ENCODE peak calls at places on chromosomes 5 and 9, in six cellular contexts. One of them, this sample, is unnamed.
A peak's percentile ranks its signal among the peaks of the same experiment; 100 is the strongest.

GRCh38 chr9:135877776-135878527 is 29.4 kb downstream of the CAMSAP1 start:
- DNase-seq in CD8-positive, alpha-beta T cell: no peak
- DNase-seq in RWPE2: no peak
- DNase-seq in transverse colon: no peak
- DNase-seq in left ventricle myocardium inferior: no peak
- DNase-seq in suprapubic skin: no peak
- DNase-seq in this sample: no peak

GRCh38 chr5:64767959-64768357 is 533 bp downstream of the SREK1IP1 start:
- DNase-seq in transverse colon: peak; percentile 15
- DNase-seq in RWPE2: no peak
- DNase-seq in CD8-positive, alpha-beta T cell: peak; percentile 11
- DNase-seq in left ventricle myocardium inferior: no peak
- DNase-seq in suprapubic skin: no peak
- DNase-seq in this sample: no peak

GRCh38 chr5:108521841-108522506 is 140.1 kb upstream of the FBXL17 start:
- DNase-seq in RWPE2: no peak
- DNase-seq in transverse colon: no peak
- DNase-seq in CD8-positive, alpha-beta T cell: no peak
- DNase-seq in suprapubic skin: no peak
- DNase-seq in left ventricle myocardium inferior: no peak
- DNase-seq in this sample: no peak

GRCh38 chr5:147479949-147480348 is 29.9 kb downstream of the DPYSL3 start:
- DNase-seq in left ventricle myocardium inferior: no peak
- DNase-seq in RWPE2: no peak
- DNase-seq in transverse colon: no peak
- DNase-seq in suprapubic skin: no peak
- DNase-seq in CD8-positive, alpha-beta T cell: no peak
- DNase-seq in this sample: no peak

GRCh38 chr5:122778157-122778556 is 3.3 kb downstream of the SNX2 start:
- DNase-seq in transverse colon: no peak
- DNase-seq in suprapubic skin: no peak
- DNase-seq in left ventricle myocardium inferior: no peak
- DNase-seq in RWPE2: no peak
- DNase-seq in CD8-positive, alpha-beta T cell: no peak
- DNase-seq in this sample: no peak

GRCh38 chr5:98248949-98249348 is 524.5 kb upstream of the RGMB start:
- DNase-seq in RWPE2: no peak
- DNase-seq in CD8-positive, alpha-beta T cell: no peak
- DNase-seq in suprapubic skin: no peak
- DNase-seq in transverse colon: no peak
- DNase-seq in left ventricle myocardium inferior: no peak
- DNase-seq in this sample: no peak

GRCh38 chr5:59592101-59592500 is 301.4 kb downstream of the PDE4D start:
- DNase-seq in suprapubic skin: no peak
- DNase-seq in transverse colon: no peak
- DNase-seq in RWPE2: no peak
- DNase-seq in CD8-positive, alpha-beta T cell: no peak
- DNase-seq in left ventricle myocardium inferior: no peak
- DNase-seq in this sample: no peak

GRCh38 chr9:97759611-97760288 is 62.6 kb upstream of the XPA start:
- DNase-seq in CD8-positive, alpha-beta T cell: no peak
- DNase-seq in RWPE2: no peak
- DNase-seq in left ventricle myocardium inferior: no peak
- DNase-seq in transverse colon: no peak
- DNase-seq in suprapubic skin: no peak
- DNase-seq in this sample: no peak

GRCh38 chr5:169777112-169777511 is 140.0 kb downstream of the DOCK2 start:
- DNase-seq in suprapubic skin: no peak
- DNase-seq in left ventricle myocardium inferior: no peak
- DNase-seq in CD8-positive, alpha-beta T cell: no peak
- DNase-seq in RWPE2: no peak
- DNase-seq in transverse colon: no peak
- DNase-seq in this sample: no peak

GRCh38 chr5:91219141-91219802 is 163.8 kb downstream of the ARRDC3 start:
- DNase-seq in CD8-positive, alpha-beta T cell: no peak
- DNase-seq in RWPE2: peak; percentile 89
- DNase-seq in transverse colon: peak; percentile 27
- DNase-seq in suprapubic skin: no peak
- DNase-seq in left ventricle myocardium inferior: no peak
- DNase-seq in this sample: no peak

GRCh38 chr9:98326402-98327248 is 71.2 kb upstream of the TBC1D2 start:
- DNase-seq in transverse colon: no peak
- DNase-seq in suprapubic skin: no peak
- DNase-seq in RWPE2: no peak
- DNase-seq in CD8-positive, alpha-beta T cell: no peak
- DNase-seq in left ventricle myocardium inferior: no peak
- DNase-seq in this sample: no peak

GRCh38 chr9:78902051-78902450 is 605.1 kb downstream of the PSAT1 start:
- DNase-seq in RWPE2: no peak
- DNase-seq in transverse colon: no peak
- DNase-seq in left ventricle myocardium inferior: no peak
- DNase-seq in CD8-positive, alpha-beta T cell: no peak
- DNase-seq in suprapubic skin: no peak
- DNase-seq in this sample: no peak

GRCh38 chr5:142242272-142242671 is 82.5 kb downstream of the SPRY4 start:
- DNase-seq in left ventricle myocardium inferior: no peak
- DNase-seq in RWPE2: no peak
- DNase-seq in suprapubic skin: no peak
- DNase-seq in transverse colon: no peak
- DNase-seq in CD8-positive, alpha-beta T cell: no peak
- DNase-seq in this sample: no peak

GRCh38 chr5:83636141-83636540 is 84.5 kb downstream of the HAPLN1 start:
- DNase-seq in CD8-positive, alpha-beta T cell: no peak
- DNase-seq in suprapubic skin: no peak
- DNase-seq in left ventricle myocardium inferior: no peak
- DNase-seq in RWPE2: no peak
- DNase-seq in transverse colon: no peak
- DNase-seq in this sample: no peak

GRCh38 chr5:7415948-7416535 is 20.1 kb downstream of the ADCY2 start:
- DNase-seq in RWPE2: no peak
- DNase-seq in suprapubic skin: no peak
- DNase-seq in left ventricle myocardium inferior: no peak
- DNase-seq in transverse colon: no peak
- DNase-seq in CD8-positive, alpha-beta T cell: no peak
- DNase-seq in this sample: no peak

GRCh38 chr5:141182248-141182647 is at the start of gene PCDHB16:
- DNase-seq in CD8-positive, alpha-beta T cell: no peak
- DNase-seq in suprapubic skin: no peak
- DNase-seq in left ventricle myocardium inferior: no peak
- DNase-seq in transverse colon: no peak
- DNase-seq in RWPE2: no peak
- DNase-seq in this sample: no peak

GRCh38 chr5:75965292-75965691 is 117.9 kb upstream of the SV2C start:
- DNase-seq in RWPE2: no peak
- DNase-seq in CD8-positive, alpha-beta T cell: no peak
- DNase-seq in transverse colon: no peak
- DNase-seq in left ventricle myocardium inferior: no peak
- DNase-seq in suprapubic skin: no peak
- DNase-seq in this sample: no peak

GRCh38 chr9:114409103-114409780 is 21.5 kb upstream of the AKNA start:
- DNase-seq in left ventricle myocardium inferior: no peak
- DNase-seq in transverse colon: no peak
- DNase-seq in suprapubic skin: no peak
- DNase-seq in RWPE2: no peak
- DNase-seq in CD8-positive, alpha-beta T cell: no peak
- DNase-seq in this sample: no peak

GRCh38 chr5:88734191-88734640 is 148.8 kb downstream of the MEF2C start:
- DNase-seq in suprapubic skin: no peak
- DNase-seq in transverse colon: peak; percentile 36
- DNase-seq in CD8-positive, alpha-beta T cell: no peak
- DNase-seq in left ventricle myocardium inferior: no peak
- DNase-seq in RWPE2: no peak
- DNase-seq in this sample: peak; percentile 65

GRCh38 chr9:65459756-65460320 is 174.8 kb upstream of the FOXD4L5 start:
- DNase-seq in RWPE2: no peak
- DNase-seq in suprapubic skin: no peak
- DNase-seq in transverse colon: no peak
- DNase-seq in left ventricle myocardium inferior: no peak
- DNase-seq in CD8-positive, alpha-beta T cell: no peak
- DNase-seq in this sample: no peak

GRCh38 chr9:76330034-76330433 is 64.2 kb downstream of the RFK start:
- DNase-seq in transverse colon: no peak
- DNase-seq in CD8-positive, alpha-beta T cell: no peak
- DNase-seq in left ventricle myocardium inferior: no peak
- DNase-seq in suprapubic skin: no peak
- DNase-seq in RWPE2: no peak
- DNase-seq in this sample: no peak

GRCh38 chr5:13814293-13814692 is 130.2 kb downstream of the DNAH5 start:
- DNase-seq in CD8-positive, alpha-beta T cell: no peak
- DNase-seq in RWPE2: no peak
- DNase-seq in left ventricle myocardium inferior: no peak
- DNase-seq in suprapubic skin: no peak
- DNase-seq in transverse colon: no peak
- DNase-seq in this sample: no peak

GRCh38 chr5:136191304-136192014 is 1.5 kb downstream of the SMIM32 start:
- DNase-seq in CD8-positive, alpha-beta T cell: no peak
- DNase-seq in transverse colon: peak; percentile 54
- DNase-seq in suprapubic skin: no peak
- DNase-seq in RWPE2: no peak
- DNase-seq in left ventricle myocardium inferior: no peak
- DNase-seq in this sample: no peak

GRCh38 chr5:52804359-52804758 is 16.6 kb downstream of the ITGA1 start:
- DNase-seq in left ventricle myocardium inferior: no peak
- DNase-seq in CD8-positive, alpha-beta T cell: no peak
- DNase-seq in transverse colon: no peak
- DNase-seq in RWPE2: no peak
- DNase-seq in suprapubic skin: no peak
- DNase-seq in this sample: no peak

GRCh38 chr9:93471135-93471534 is 17.8 kb upstream of the FAM120AOS start:
- DNase-seq in CD8-positive, alpha-beta T cell: no peak
- DNase-seq in transverse colon: no peak
- DNase-seq in RWPE2: no peak
- DNase-seq in suprapubic skin: no peak
- DNase-seq in left ventricle myocardium inferior: no peak
- DNase-seq in this sample: no peak

GRCh38 chr5:143342607-143343006 is 60.9 kb downstream of the NR3C1 start:
- DNase-seq in suprapubic skin: no peak
- DNase-seq in left ventricle myocardium inferior: no peak
- DNase-seq in CD8-positive, alpha-beta T cell: no peak
- DNase-seq in RWPE2: no peak
- DNase-seq in transverse colon: no peak
- DNase-seq in this sample: no peak
- H3K4me1 ChIP-seq in suprapubic skin: peaks cover 29% of the 10 kb centered on the region
- H3K4me1 ChIP-seq in left ventricle myocardium inferior: peaks cover 97% of the 10 kb centered on the region
- H3K4me1 ChIP-seq in CD8-positive, alpha-beta T cell: peaks cover 8% of the 10 kb centered on the region
- H3K4me1 ChIP-seq in RWPE2: peaks cover 29% of the 10 kb centered on the region
- H3K4me1 ChIP-seq in transverse colon: peaks cover 7% of the 10 kb centered on the region
- H3K4me1 ChIP-seq in this sample: no peaks in the 10 kb centered on the region

GRCh38 chr9:125648294-125648693 is 58.7 kb downstream of the MAPKAP1 start:
- DNase-seq in RWPE2: no peak
- DNase-seq in suprapubic skin: no peak
- DNase-seq in transverse colon: no peak
- DNase-seq in left ventricle myocardium inferior: no peak
- DNase-seq in CD8-positive, alpha-beta T cell: no peak
- DNase-seq in this sample: no peak

GRCh38 chr9:125649315-125649714 is 57.7 kb downstream of the MAPKAP1 start:
- DNase-seq in RWPE2: peak; percentile 73
- DNase-seq in transverse colon: no peak
- DNase-seq in left ventricle myocardium inferior: no peak
- DNase-seq in suprapubic skin: no peak
- DNase-seq in CD8-positive, alpha-beta T cell: no peak
- DNase-seq in this sample: peak; percentile 26

GRCh38 chr9:125649826-125650225 is 57.2 kb downstream of the MAPKAP1 start:
- DNase-seq in RWPE2: no peak
- DNase-seq in transverse colon: no peak
- DNase-seq in left ventricle myocardium inferior: no peak
- DNase-seq in CD8-positive, alpha-beta T cell: no peak
- DNase-seq in suprapubic skin: no peak
- DNase-seq in this sample: no peak

GRCh38 chr9:125651907-125652306 is 55.1 kb downstream of the MAPKAP1 start:
- DNase-seq in transverse colon: no peak
- DNase-seq in left ventricle myocardium inferior: no peak
- DNase-seq in suprapubic skin: no peak
- DNase-seq in CD8-positive, alpha-beta T cell: no peak
- DNase-seq in RWPE2: no peak
- DNase-seq in this sample: no peak

DNA sequence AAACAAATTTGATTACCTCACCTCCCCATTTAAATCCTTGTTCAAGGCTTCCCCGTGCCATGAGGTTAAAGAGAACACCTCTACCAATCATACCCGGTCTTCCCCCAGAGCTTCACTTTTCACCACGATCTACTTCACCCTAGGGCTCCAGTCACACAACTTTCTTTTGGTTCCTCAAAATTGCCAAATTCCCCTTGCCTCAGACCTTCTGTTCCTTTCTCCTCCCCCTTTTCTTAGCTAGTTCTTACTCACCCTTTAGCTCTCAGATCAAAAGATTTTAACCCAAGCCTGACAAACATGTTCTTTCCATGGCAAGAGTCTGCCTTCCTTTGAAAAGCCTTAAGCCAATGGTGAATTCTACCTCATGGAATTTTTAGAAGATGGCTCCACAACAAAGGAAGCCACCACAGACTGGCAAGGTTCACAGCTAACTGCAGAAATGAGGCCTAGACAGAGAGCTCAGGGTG is 56.7 kb downstream of the MAPKAP1 start:
- DNase-seq in RWPE2: no peak
- DNase-seq in suprapubic skin: no peak
- DNase-seq in left ventricle myocardium inferior: no peak
- DNase-seq in transverse colon: no peak
- DNase-seq in CD8-positive, alpha-beta T cell: no peak
- DNase-seq in this sample: no peak
- TF ChIP-seq CTCF in RWPE2: no peak
- TF ChIP-seq CTCF in suprapubic skin: no peak
- TF ChIP-seq CTCF in left ventricle myocardium inferior: no peak
- TF ChIP-seq CTCF in transverse colon: no peak
- TF ChIP-seq CTCF in CD8-positive, alpha-beta T cell: no peak
- TF ChIP-seq CTCF in this sample: no peak

GRCh38 chr9:14561929-14562386 is 131.3 kb downstream of the ZDHHC21 start:
- DNase-seq in left ventricle myocardium inferior: no peak
- DNase-seq in transverse colon: no peak
- DNase-seq in suprapubic skin: no peak
- DNase-seq in CD8-positive, alpha-beta T cell: no peak
- DNase-seq in RWPE2: no peak
- DNase-seq in this sample: no peak

GRCh38 chr9:14563902-14564578 is 129.2 kb downstream of the ZDHHC21 start:
- DNase-seq in CD8-positive, alpha-beta T cell: no peak
- DNase-seq in transverse colon: no peak
- DNase-seq in RWPE2: no peak
- DNase-seq in left ventricle myocardium inferior: no peak
- DNase-seq in suprapubic skin: no peak
- DNase-seq in this sample: no peak

GRCh38 chr9:14565352-14565956 is 127.8 kb downstream of the ZDHHC21 start:
- DNase-seq in CD8-positive, alpha-beta T cell: no peak
- DNase-seq in left ventricle myocardium inferior: no peak
- DNase-seq in transverse colon: no peak
- DNase-seq in suprapubic skin: no peak
- DNase-seq in RWPE2: no peak
- DNase-seq in this sample: no peak

GRCh38 chr9:14554866-14555265 is 138.4 kb downstream of the ZDHHC21 start:
- DNase-seq in transverse colon: no peak
- DNase-seq in CD8-positive, alpha-beta T cell: no peak
- DNase-seq in left ventricle myocardium inferior: no peak
- DNase-seq in RWPE2: no peak
- DNase-seq in suprapubic skin: no peak
- DNase-seq in this sample: no peak

GRCh38 chr9:14560194-14560593 is 133.0 kb downstream of the ZDHHC21 start:
- DNase-seq in CD8-positive, alpha-beta T cell: no peak
- DNase-seq in suprapubic skin: no peak
- DNase-seq in left ventricle myocardium inferior: no peak
- DNase-seq in transverse colon: no peak
- DNase-seq in RWPE2: no peak
- DNase-seq in this sample: no peak
- H3K4me1 ChIP-seq in CD8-positive, alpha-beta T cell: no peaks in the 10 kb centered on the region
- H3K4me1 ChIP-seq in suprapubic skin: no peaks in the 10 kb centered on the region
- H3K4me1 ChIP-seq in left ventricle myocardium inferior: no peaks in the 10 kb centered on the region
- H3K4me1 ChIP-seq in transverse colon: no peaks in the 10 kb centered on the region
- H3K4me1 ChIP-seq in RWPE2: no peaks in the 10 kb centered on the region
- H3K4me1 ChIP-seq in this sample: no peaks in the 10 kb centered on the region

GRCh38 chr5:139273572-139274264 is 19.8 kb upstream of the MATR3 start:
- DNase-seq in CD8-positive, alpha-beta T cell: peak; percentile 75
- DNase-seq in transverse colon: peak; percentile 94
- DNase-seq in left ventricle myocardium inferior: peak; percentile 88
- DNase-seq in RWPE2: peak; percentile 93
- DNase-seq in suprapubic skin: peak; percentile 90
- DNase-seq in this sample: peak; percentile 94
- TF ChIP-seq CTCF in CD8-positive, alpha-beta T cell: no peak
- TF ChIP-seq CTCF in transverse colon: no peak
- TF ChIP-seq CTCF in left ventricle myocardium inferior: peak; percentile 47
- TF ChIP-seq CTCF in RWPE2: no peak
- TF ChIP-seq CTCF in suprapubic skin: no peak
- TF ChIP-seq CTCF in this sample: no peak

This sample was measured in Peyer's patch.